ENCODE peak calls at places on chromosomes 6 and 20, in six cellular contexts. Z is RWPE1, S is MM.1S, G is omental fat pad, P is upper lobe of right lung, F is lower lobe of right lung. W is an unnamed sample.

GRCh38 chr6:111938710-111939109 is 65.5 kb upstream of the FYN start:
- DNase-seq in Z (peak; percentile 49), S (no peak), G (no peak), P (no peak), F (no peak), W (no peak)

GRCh38 chr6:156689656-156690055 is 87.5 kb upstream of the ARID1B start:
- DNase-seq in Z (no peak), S (no peak), G (no peak), P (no peak), F (no peak), W (no peak)

GRCh38 chr20:59437601-59438031 is 137.2 kb downstream of the EDN3 start:
- DNase-seq in Z (no peak), S (no peak), G (no peak), P (no peak), F (no peak), W (no peak)

GRCh38 chr6:153564803-153565202 is 433.7 kb upstream of the RGS17 start:
- DNase-seq in Z (no peak), S (no peak), G (no peak), P (no peak), F (no peak), W (no peak)

GRCh38 chr6:125751334-125751916 is 2.0 kb downstream of the HEY2 start:
- DNase-seq in Z (no peak), S (no peak), G (no peak), P (no peak), F (no peak), W (no peak)

GRCh38 chr6:108120311-108120710 is 45.5 kb upstream of the NR2E1 start:
- DNase-seq in Z (no peak), S (no peak), G (no peak), P (no peak), F (no peak), W (no peak)

GRCh38 chr6:136069119-136069518 is 181.0 kb downstream of the MTFR2 start:
- DNase-seq in Z (peak; percentile 49), S (no peak), G (no peak), P (no peak), F (no peak), W (no peak)

GRCh38 chr20:8654486-8654885 is 414.4 kb upstream of the PLCB4 start:
- DNase-seq in Z (no peak), S (no peak), G (no peak), P (no peak), F (no peak), W (no peak)

GRCh38 chr6:85118233-85118632 is 331.6 kb upstream of the NT5E start:
- DNase-seq in Z (no peak), S (no peak), G (no peak), P (no peak), F (no peak), W (no peak)

GRCh38 chr6:15473741-15474161 is 189.1 kb downstream of the DTNBP1 start:
- DNase-seq in Z (no peak), S (no peak), G (no peak), P (no peak), F (no peak), W (no peak)

GRCh38 chr6:66638518-66638917 is 931.5 kb upstream of the EYS start:
- DNase-seq in Z (no peak), S (no peak), G (no peak), P (no peak), F (no peak), W (no peak)

GRCh38 chr6:1336246-1336843 is 24.4 kb downstream of the FOXQ1 start:
- DNase-seq in Z (peak; percentile 76), S (peak; percentile 31), G (no peak), P (no peak), F (no peak), W (no peak)

GRCh38 chr20:34872604-34873224 is at the start of gene GGT7:
- DNase-seq in Z (peak; percentile 82), S (peak; percentile 83), G (peak; percentile 54), P (peak; percentile 93), F (peak; percentile 89), W (peak; percentile 93)

GRCh38 chr20:37901667-37902503 is 1.0 kb upstream of the VSTM2L start:
- DNase-seq in Z (peak; percentile 85), S (no peak), G (no peak), P (no peak), F (no peak), W (no peak)

GRCh38 chr20:38052870-38053269 is 19.3 kb downstream of the RPRD1B start:
- DNase-seq in Z (no peak), S (no peak), G (no peak), P (no peak), F (no peak), W (no peak)

GRCh38 chr20:59051666-59052065 is 9.1 kb upstream of the PRELID3B start:
- DNase-seq in Z (no peak), S (no peak), G (no peak), P (no peak), F (no peak), W (no peak)

GRCh38 chr20:7775072-7775471 is 165.2 kb downstream of the HAO1 start:
- DNase-seq in Z (no peak), S (no peak), G (no peak), P (no peak), F (no peak), W (no peak)

GRCh38 chr20:20492521-20493334 is 124.8 kb downstream of the INSM1 start:
- DNase-seq in Z (no peak), S (no peak), G (no peak), P (no peak), F (no peak), W (no peak)

GRCh38 chr6:97282238-97282725 is 734 bp downstream of the MMS22L start:
- DNase-seq in Z (peak; percentile 35), S (peak; percentile 10), G (no peak), P (no peak), F (no peak), W (no peak)

GRCh38 chr20:57398901-57399535 is 7.8 kb downstream of the RBM38 start:
- DNase-seq in Z (no peak), S (no peak), G (no peak), P (no peak), F (peak; percentile 32), W (no peak)

GRCh38 chr20:58888521-58889333 is 36.2 kb downstream of the GNAS start:
- DNase-seq in Z (peak; percentile 95), S (peak; percentile 82), G (no peak), P (peak; percentile 93), F (peak; percentile 90), W (peak; percentile 90)

GRCh38 chr6:14728396-14729024 is 517.4 kb upstream of the JARID2 start:
- DNase-seq in Z (peak; percentile 51), S (no peak), G (peak; percentile 65), P (no peak), F (peak; percentile 57), W (no peak)

GRCh38 chr6:142118926-142119325 is 13.8 kb upstream of the GJE1 start:
- DNase-seq in Z (no peak), S (no peak), G (no peak), P (no peak), F (no peak), W (no peak)

GRCh38 chr6:28172006-28172405 is 30.3 kb downstream of the ZKSCAN8 start:
- DNase-seq in Z (no peak), S (no peak), G (no peak), P (no peak), F (no peak), W (no peak)

DNA sequence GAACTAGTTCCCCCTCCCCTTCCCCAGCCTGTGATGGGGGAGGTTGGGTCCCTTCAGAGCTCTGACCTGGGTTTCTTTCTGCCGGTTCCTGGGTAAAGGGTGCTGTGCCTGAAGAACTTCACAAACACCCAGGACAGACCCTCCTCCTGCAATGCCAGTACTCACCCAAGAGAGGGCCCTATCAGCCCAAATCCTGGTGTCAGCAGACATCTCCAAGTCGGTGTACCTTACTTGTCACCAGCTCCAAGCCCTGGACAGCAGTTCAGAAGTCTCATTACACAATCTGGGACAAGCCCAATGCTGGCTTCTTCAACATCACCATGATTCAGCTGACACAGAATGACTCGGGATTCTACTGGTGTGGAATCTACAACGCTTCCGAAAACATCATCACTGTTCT is 467 bp downstream of the TREML4 start:
- DNase-seq in Z (no peak), S (no peak), G (no peak), P (no peak), F (no peak), W (peak; percentile 65)
- TF ChIP-seq CTCF in Z (no peak), S (peak; percentile 12), G (no peak), P (no peak), F (no peak), W (no peak)

GRCh38 chr6:117346142-117346930 is 79.4 kb downstream of the ROS1 start:
- DNase-seq in Z (peak; percentile 20), S (peak; percentile 44), G (no peak), P (no peak), F (no peak), W (no peak)
- TF ChIP-seq CTCF in Z (peak; percentile 48), S (peak; percentile 47), G (no peak), P (peak; percentile 56), F (peak; percentile 45), W (peak; percentile 58)

DNA sequence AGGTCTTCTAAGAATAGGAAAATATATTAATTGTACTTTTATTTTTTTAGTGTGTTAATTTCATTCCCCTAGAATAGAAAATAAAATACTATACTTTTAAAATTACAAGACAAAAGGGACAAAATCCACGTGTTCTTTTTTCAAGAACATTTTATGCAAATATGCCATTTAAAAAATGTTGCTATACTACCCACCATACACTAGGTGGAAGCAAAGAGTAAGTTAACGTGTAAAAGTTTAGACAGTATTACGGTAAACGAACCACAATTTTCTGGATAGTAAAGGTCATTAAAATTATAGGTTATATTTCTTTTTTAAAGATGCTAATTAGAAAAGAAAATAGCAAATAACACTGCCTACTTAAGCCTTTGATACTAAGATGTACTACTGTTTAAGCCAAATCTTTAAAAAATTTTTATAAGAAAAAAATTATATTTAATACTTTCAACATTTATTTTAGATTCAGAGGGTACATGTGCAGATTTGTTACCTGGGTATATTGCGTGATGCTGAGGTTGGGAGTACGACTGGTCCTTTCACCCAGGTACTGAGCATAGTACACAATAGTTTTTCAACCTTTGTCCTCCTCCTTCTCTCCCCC is 287.6 kb downstream of the PHF3 start:
- DNase-seq in Z (peak; percentile 28), S (peak; percentile 60), G (no peak), P (no peak), F (no peak), W (no peak)
- TF ChIP-seq CTCF in Z (peak; percentile 73), S (peak; percentile 58), G (no peak), P (peak; percentile 65), F (peak; percentile 61), W (peak; percentile 67)

GRCh38 chr6:133761706-133762105 is 127.2 kb upstream of the TCF21 start:
- DNase-seq in Z (no peak), S (no peak), G (no peak), P (no peak), F (no peak), W (no peak)
- TF ChIP-seq CTCF in Z (no peak), S (no peak), G (no peak), P (no peak), F (no peak), W (no peak)